ENCODE peak calls at places on chromosomes 5 and 9, in six cellular contexts. W is LHCN-M2; E is G401; B is stimulated activated naive CD8-positive, alpha-beta T cell treated with anti-CD3 and anti-CD28 coated beads, Interleukin-15, Interleukin-2, amounts not matched to agents 100 U/mL and 50 U/mL, for 24 hours; T is psoas muscle; K is stimulated activated CD8-positive, alpha-beta memory T cell treated with anti-CD3 and anti-CD28 coated beads, Interleukin-15, amount 100 ng/mL, for 48 hours. R is an unnamed sample.
A peak's percentile ranks its signal among the peaks of the same experiment; 100 is the strongest.

GRCh38 chr9:71506821-71507220 is 261.5 kb downstream of the CEMIP2 start:
- DNase-seq in W (peak; percentile 77), B (no peak), E (no peak), T (peak; percentile 18), K (no peak), R (no peak)

GRCh38 chr5:110854200-110854599 is 115.4 kb downstream of the SLC25A46 start:
- DNase-seq in W (peak; percentile 37), K (no peak), B (no peak), T (no peak), E (no peak), R (no peak)

GRCh38 chr5:133309166-133309791 is 257.5 kb downstream of the HSPA4 start:
- DNase-seq in W (no peak), B (no peak), E (no peak), K (no peak), T (no peak), R (no peak)

GRCh38 chr5:78300464-78301045 is 6.1 kb upstream of the AP3B1 start:
- DNase-seq in B (no peak), T (no peak), E (peak; percentile 20), K (no peak), W (peak; percentile 19), R (no peak)

GRCh38 chr5:139141841-139142240 is 56.3 kb downstream of the SIL1 start:
- DNase-seq in K (no peak), E (no peak), B (no peak), T (peak; percentile 37), W (peak; percentile 54), R (no peak)

GRCh38 chr5:154937186-154937717 is 759 bp downstream of the GEMIN5 start:
- DNase-seq in T (no peak), W (peak; percentile 18), B (no peak), E (peak; percentile 16), K (no peak), R (no peak)

GRCh38 chr5:119327018-119327417 is 28.8 kb upstream of the TNFAIP8 start:
- DNase-seq in B (peak; percentile 65), E (no peak), K (no peak), W (peak; percentile 54), T (no peak), R (no peak)

GRCh38 chr5:139481580-139482049 is 943 bp downstream of the STING1 start:
- DNase-seq in W (peak; percentile 74), T (no peak), K (no peak), B (no peak), E (no peak), R (peak; percentile 60)

GRCh38 chr5:151463137-151464029 is 16.0 kb downstream of the SLC36A1 start:
- DNase-seq in B (no peak), E (peak; percentile 47), T (no peak), K (no peak), W (no peak), R (no peak)

GRCh38 chr5:52977264-52977897 is 11.8 kb upstream of the ITGA2 start:
- DNase-seq in T (no peak), K (no peak), W (no peak), B (no peak), E (no peak), R (no peak)

GRCh38 chr5:62328772-62329491 is 22.9 kb downstream of the KIF2A start:
- DNase-seq in T (no peak), E (no peak), W (no peak), K (no peak), B (no peak), R (no peak)

GRCh38 chr5:133907075-133907474 is 61.4 kb downstream of the C5orf15 start:
- DNase-seq in B (no peak), E (peak; percentile 95), T (peak; percentile 29), W (no peak), K (no peak), R (peak; percentile 77)

GRCh38 chr5:108025957-108026356 is 355.2 kb upstream of the EFNA5 start:
- DNase-seq in W (no peak), T (no peak), E (no peak), B (no peak), K (no peak), R (no peak)

GRCh38 chr5:108801776-108802175 is 54.1 kb downstream of the FER start:
- DNase-seq in T (no peak), B (no peak), K (no peak), E (no peak), W (peak; percentile 91), R (no peak)

GRCh38 chr5:172183881-172184280 is 4.1 kb downstream of the STK10 start:
- DNase-seq in E (peak; percentile 66), T (no peak), K (no peak), W (no peak), B (no peak), R (no peak)

GRCh38 chr5:29197636-29198035 is 1995.8 kb upstream of the CDH6 start:
- DNase-seq in K (no peak), B (no peak), E (no peak), T (no peak), W (no peak), R (no peak)

GRCh38 chr9:70421272-70422180 is 7.1 kb upstream of the KLF9 start:
- DNase-seq in K (no peak), T (no peak), B (peak; percentile 30), W (peak; percentile 74), E (peak; percentile 96), R (no peak)

GRCh38 chr5:139022528-139022927 is 147.4 kb upstream of the LRRTM2 start:
- DNase-seq in B (no peak), W (no peak), E (no peak), T (peak; percentile 39), K (no peak), R (no peak)

GRCh38 chr5:136892026-136892425 is 526.7 kb upstream of the TRPC7 start:
- DNase-seq in W (no peak), K (no peak), E (no peak), T (no peak), B (no peak), R (no peak)

GRCh38 chr5:30099634-30100033 is 1093.9 kb upstream of the CDH6 start:
- DNase-seq in E (no peak), K (no peak), B (no peak), W (peak; percentile 70), T (no peak), R (no peak)

GRCh38 chr5:105740242-105740641 is 1930.5 kb downstream of the EFNA5 start:
- DNase-seq in K (no peak), E (no peak), B (no peak), W (no peak), T (no peak), R (no peak)

GRCh38 chr5:95375591-95375990 is 15.6 kb upstream of the FAM81B start:
- DNase-seq in B (no peak), K (no peak), W (peak; percentile 13), E (no peak), T (no peak), R (no peak)

GRCh38 chr9:135660407-135660806 is 2.7 kb upstream of the LCN9 start:
- DNase-seq in K (no peak), T (no peak), W (no peak), E (no peak), B (no peak), R (no peak)

GRCh38 chr9:119375892-119376291 is 6.7 kb upstream of the BRINP1 start:
- DNase-seq in E (peak; percentile 33), T (no peak), K (no peak), W (peak; percentile 8), B (no peak), R (peak; percentile 70)

GRCh38 chr5:56175465-56175864 is 57.7 kb downstream of the ANKRD55 start:
- DNase-seq in E (no peak), B (no peak), T (no peak), K (no peak), W (peak; percentile 67), R (no peak)

GRCh38 chr5:59799668-59800374 is 93.7 kb downstream of the PDE4D start:
- DNase-seq in W (peak; percentile 58), K (no peak), E (peak; percentile 62), B (no peak), T (no peak), R (peak; percentile 81)

GRCh38 chr9:130933114-130934046 is 5.7 kb downstream of the FIBCD1 start:
- DNase-seq in B (no peak), E (no peak), W (no peak), K (no peak), T (no peak), R (no peak)

GRCh38 chr5:76838481-76839261 is 11.1 kb upstream of the S100Z start:
- DNase-seq in T (no peak), W (no peak), E (peak; percentile 46), K (no peak), B (no peak), R (no peak)

GRCh38 chr5:17620627-17621026 is 10.4 kb downstream of the TAF11L12 start:
- DNase-seq in E (no peak), K (no peak), T (no peak), W (no peak), B (no peak), R (peak; percentile 3)

GRCh38 chr5:168681556-168682183 is 102.5 kb upstream of the PANK3 start:
- DNase-seq in W (peak; percentile 5), T (peak; percentile 24), E (no peak), B (no peak), K (no peak), R (no peak)

GRCh38 chr9:100578610-100579009 is 731 bp downstream of the CAVIN4 start:
- DNase-seq in E (no peak), T (no peak), B (no peak), W (no peak), K (no peak), R (no peak)

GRCh38 chr5:133487093-133487492 is 125.2 kb downstream of the FSTL4 start:
- DNase-seq in B (no peak), T (no peak), K (no peak), E (no peak), W (no peak), R (no peak)

GRCh38 chr9:2722715-2723114 is 5.4 kb downstream of the KCNV2 start:
- DNase-seq in E (no peak), W (peak; percentile 59), B (no peak), K (no peak), T (peak; percentile 27), R (peak; percentile 82)

GRCh38 chr9:94865599-94866456 is 139.3 kb downstream of the AOPEP start:
- DNase-seq in B (no peak), K (no peak), W (peak; percentile 87), E (peak; percentile 84), T (peak; percentile 56), R (peak; percentile 95)

GRCh38 chr5:77428526-77428925 is 63.6 kb downstream of the WDR41 start:
- DNase-seq in T (no peak), B (no peak), W (no peak), K (no peak), E (no peak), R (no peak)

GRCh38 chr9:108049026-108049591 is 559.5 kb upstream of the KLF4 start:
- DNase-seq in K (no peak), T (no peak), E (no peak), W (peak; percentile 93), B (no peak), R (peak; percentile 55)

GRCh38 chr5:58462154-58462553 is 2.3 kb upstream of the PLK2 start:
- DNase-seq in W (peak; percentile 50), B (no peak), K (no peak), T (no peak), E (no peak), R (peak; percentile 45)

R was measured in SJCRH30.